ENCODE peak calls at places on chromosomes 7 and 10, in six cellular contexts. One of them, this sample, is unnamed.

GRCh38 chr7:124856299-124856888 is 73.2 kb downstream of the POT1 start:
- DNase-seq in neuronal stem cell: peak; percentile 9
- DNase-seq in IMR-90: peak; percentile 61
- DNase-seq in H1: no peak
- DNase-seq in mesenchymal stem cell: peak; percentile 59
- DNase-seq in H9: no peak
- DNase-seq in this sample: peak; percentile 51

GRCh38 chr7:79553811-79554555 is 100.5 kb upstream of the MAGI2 start:
- DNase-seq in neuronal stem cell: no peak
- DNase-seq in IMR-90: peak; percentile 78
- DNase-seq in H1: no peak
- DNase-seq in H9: no peak
- DNase-seq in mesenchymal stem cell: peak; percentile 35
- DNase-seq in this sample: no peak

GRCh38 chr7:100008525-100008924 is 6.9 kb upstream of the ZKSCAN1 start:
- DNase-seq in mesenchymal stem cell: no peak
- DNase-seq in neuronal stem cell: no peak
- DNase-seq in IMR-90: no peak
- DNase-seq in H1: no peak
- DNase-seq in H9: no peak
- DNase-seq in this sample: no peak

GRCh38 chr7:54960517-54960916 is 58.3 kb upstream of the EGFR start:
- DNase-seq in H9: no peak
- DNase-seq in IMR-90: peak; percentile 61
- DNase-seq in mesenchymal stem cell: no peak
- DNase-seq in H1: no peak
- DNase-seq in neuronal stem cell: no peak
- DNase-seq in this sample: peak; percentile 2

GRCh38 chr7:24827589-24827988 is 70.3 kb upstream of the GSDME start:
- DNase-seq in neuronal stem cell: no peak
- DNase-seq in H9: no peak
- DNase-seq in IMR-90: peak; percentile 87
- DNase-seq in mesenchymal stem cell: peak; percentile 48
- DNase-seq in H1: no peak
- DNase-seq in this sample: no peak

GRCh38 chr7:40192036-40192435 is 57.2 kb downstream of the SUGCT start:
- DNase-seq in neuronal stem cell: no peak
- DNase-seq in H9: no peak
- DNase-seq in mesenchymal stem cell: peak; percentile 27
- DNase-seq in H1: no peak
- DNase-seq in IMR-90: peak; percentile 83
- DNase-seq in this sample: no peak

GRCh38 chr10:109306698-109307097 is 616.6 kb downstream of the XPNPEP1 start:
- DNase-seq in H9: no peak
- DNase-seq in neuronal stem cell: no peak
- DNase-seq in IMR-90: peak; percentile 55
- DNase-seq in H1: no peak
- DNase-seq in mesenchymal stem cell: no peak
- DNase-seq in this sample: peak; percentile 62

GRCh38 chr7:148079681-148080080 is 510.9 kb upstream of the C7orf33 start:
- DNase-seq in neuronal stem cell: no peak
- DNase-seq in mesenchymal stem cell: no peak
- DNase-seq in H9: no peak
- DNase-seq in IMR-90: no peak
- DNase-seq in H1: no peak
- DNase-seq in this sample: no peak

GRCh38 chr7:25675789-25676474 is 447.6 kb upstream of the NPVF start:
- DNase-seq in H9: no peak
- DNase-seq in IMR-90: no peak
- DNase-seq in H1: no peak
- DNase-seq in neuronal stem cell: no peak
- DNase-seq in mesenchymal stem cell: no peak
- DNase-seq in this sample: no peak

GRCh38 chr7:64544010-64544409 is 18.9 kb downstream of the ZNF680 start:
- DNase-seq in H9: no peak
- DNase-seq in H1: no peak
- DNase-seq in IMR-90: no peak
- DNase-seq in mesenchymal stem cell: no peak
- DNase-seq in neuronal stem cell: no peak
- DNase-seq in this sample: no peak

GRCh38 chr10:33325929-33326328 is 8.5 kb downstream of the NRP1 start:
- DNase-seq in H9: no peak
- DNase-seq in neuronal stem cell: no peak
- DNase-seq in IMR-90: no peak
- DNase-seq in mesenchymal stem cell: no peak
- DNase-seq in H1: no peak
- DNase-seq in this sample: no peak

GRCh38 chr10:59880976-59881510 is 25.3 kb downstream of the CCDC6 start:
- DNase-seq in IMR-90: no peak
- DNase-seq in H1: no peak
- DNase-seq in neuronal stem cell: no peak
- DNase-seq in H9: no peak
- DNase-seq in mesenchymal stem cell: no peak
- DNase-seq in this sample: peak; percentile 37

GRCh38 chr7:25294624-25295023 is 66.3 kb upstream of the NPVF start:
- DNase-seq in mesenchymal stem cell: no peak
- DNase-seq in H9: no peak
- DNase-seq in IMR-90: no peak
- DNase-seq in H1: no peak
- DNase-seq in neuronal stem cell: no peak
- DNase-seq in this sample: no peak

GRCh38 chr7:42915356-42915755 is 3.5 kb upstream of the C7orf25 start:
- DNase-seq in H1: no peak
- DNase-seq in IMR-90: peak; percentile 39
- DNase-seq in mesenchymal stem cell: no peak
- DNase-seq in H9: no peak
- DNase-seq in neuronal stem cell: no peak
- DNase-seq in this sample: no peak

GRCh38 chr10:107653832-107654287 is 489.4 kb upstream of the SORCS1 start:
- DNase-seq in H9: no peak
- DNase-seq in mesenchymal stem cell: peak; percentile 65
- DNase-seq in neuronal stem cell: no peak
- DNase-seq in H1: no peak
- DNase-seq in IMR-90: peak; percentile 5
- DNase-seq in this sample: no peak

GRCh38 chr7:27434729-27435400 is 192.3 kb downstream of the EVX1 start:
- DNase-seq in IMR-90: peak; percentile 8
- DNase-seq in neuronal stem cell: no peak
- DNase-seq in H1: no peak
- DNase-seq in mesenchymal stem cell: peak; percentile 77
- DNase-seq in H9: no peak
- DNase-seq in this sample: peak; percentile 53

GRCh38 chr10:62454696-62455451 is 80.7 kb downstream of the ZNF365 start:
- DNase-seq in H9: no peak
- DNase-seq in neuronal stem cell: no peak
- DNase-seq in IMR-90: peak; percentile 56
- DNase-seq in mesenchymal stem cell: peak; percentile 65
- DNase-seq in H1: no peak
- DNase-seq in this sample: no peak

GRCh38 chr7:16926283-16926682 is 44.5 kb upstream of the AGR3 start:
- DNase-seq in neuronal stem cell: no peak
- DNase-seq in H9: no peak
- DNase-seq in IMR-90: peak; percentile 54
- DNase-seq in H1: no peak
- DNase-seq in mesenchymal stem cell: peak; percentile 57
- DNase-seq in this sample: peak; percentile 39

GRCh38 chr10:10774416-10774815 is 243.3 kb upstream of the CELF2 start:
- DNase-seq in H1: no peak
- DNase-seq in neuronal stem cell: no peak
- DNase-seq in H9: no peak
- DNase-seq in mesenchymal stem cell: no peak
- DNase-seq in IMR-90: no peak
- DNase-seq in this sample: no peak

GRCh38 chr10:44308935-44309334 is 76.0 kb downstream of the CXCL12 start:
- DNase-seq in H9: no peak
- DNase-seq in IMR-90: no peak
- DNase-seq in neuronal stem cell: no peak
- DNase-seq in H1: no peak
- DNase-seq in mesenchymal stem cell: no peak
- DNase-seq in this sample: no peak

GRCh38 chr10:44309939-44310761 is 74.7 kb downstream of the CXCL12 start:
- DNase-seq in H1: no peak
- DNase-seq in mesenchymal stem cell: no peak
- DNase-seq in neuronal stem cell: no peak
- DNase-seq in IMR-90: no peak
- DNase-seq in H9: no peak
- DNase-seq in this sample: no peak

GRCh38 chr10:44306147-44306710 is 78.7 kb downstream of the CXCL12 start:
- DNase-seq in IMR-90: peak; percentile 85
- DNase-seq in H9: no peak
- DNase-seq in neuronal stem cell: no peak
- DNase-seq in mesenchymal stem cell: peak; percentile 13
- DNase-seq in H1: no peak
- DNase-seq in this sample: no peak

GRCh38 chr10:44306762-44307161 is 78.1 kb downstream of the CXCL12 start:
- DNase-seq in H9: no peak
- DNase-seq in mesenchymal stem cell: peak; percentile 7
- DNase-seq in neuronal stem cell: no peak
- DNase-seq in H1: no peak
- DNase-seq in IMR-90: no peak
- DNase-seq in this sample: peak; percentile 64

GRCh38 chr10:44307691-44308090 is 77.2 kb downstream of the CXCL12 start:
- DNase-seq in H9: no peak
- DNase-seq in IMR-90: no peak
- DNase-seq in mesenchymal stem cell: no peak
- DNase-seq in neuronal stem cell: no peak
- DNase-seq in H1: no peak
- DNase-seq in this sample: no peak
- H3K9ac ChIP-seq in H9: no peak overlapping the region
- H3K9ac ChIP-seq in IMR-90: no peak overlapping the region
- H3K9ac ChIP-seq in mesenchymal stem cell: no peak overlapping the region
- H3K9ac ChIP-seq in neuronal stem cell: no peak overlapping the region
- H3K9ac ChIP-seq in H1: no peak overlapping the region
- H3K9ac ChIP-seq in this sample: no peak overlapping the region

GRCh38 chr10:93143286-93143685 is 69.6 kb downstream of the CYP26A1 start:
- DNase-seq in IMR-90: no peak
- DNase-seq in neuronal stem cell: no peak
- DNase-seq in mesenchymal stem cell: no peak
- DNase-seq in H1: no peak
- DNase-seq in H9: no peak
- DNase-seq in this sample: no peak

GRCh38 chr10:93147281-93147680 is 73.6 kb downstream of the CYP26A1 start:
- DNase-seq in mesenchymal stem cell: no peak
- DNase-seq in neuronal stem cell: no peak
- DNase-seq in H1: no peak
- DNase-seq in IMR-90: no peak
- DNase-seq in H9: no peak
- DNase-seq in this sample: no peak

GRCh38 chr10:93148476-93148875 is 74.8 kb downstream of the CYP26A1 start:
- DNase-seq in H9: no peak
- DNase-seq in H1: no peak
- DNase-seq in mesenchymal stem cell: no peak
- DNase-seq in neuronal stem cell: no peak
- DNase-seq in IMR-90: no peak
- DNase-seq in this sample: no peak

GRCh38 chr10:93149761-93150160 is 76.1 kb downstream of the CYP26A1 start:
- DNase-seq in H9: no peak
- DNase-seq in mesenchymal stem cell: no peak
- DNase-seq in H1: no peak
- DNase-seq in IMR-90: peak; percentile 4
- DNase-seq in neuronal stem cell: no peak
- DNase-seq in this sample: no peak

GRCh38 chr10:93146336-93146735 is 72.6 kb downstream of the CYP26A1 start:
- DNase-seq in mesenchymal stem cell: no peak
- DNase-seq in IMR-90: no peak
- DNase-seq in neuronal stem cell: no peak
- DNase-seq in H9: no peak
- DNase-seq in H1: no peak
- DNase-seq in this sample: no peak
- H2BK15ac ChIP-seq in mesenchymal stem cell: no peak overlapping the region
- H2BK15ac ChIP-seq in IMR-90: no peak overlapping the region
- H2BK15ac ChIP-seq in neuronal stem cell: no peak overlapping the region
- H2BK15ac ChIP-seq in H9: no peak overlapping the region
- H2BK15ac ChIP-seq in H1: no peak overlapping the region
- H2BK15ac ChIP-seq in this sample: no peak overlapping the region

DNA sequence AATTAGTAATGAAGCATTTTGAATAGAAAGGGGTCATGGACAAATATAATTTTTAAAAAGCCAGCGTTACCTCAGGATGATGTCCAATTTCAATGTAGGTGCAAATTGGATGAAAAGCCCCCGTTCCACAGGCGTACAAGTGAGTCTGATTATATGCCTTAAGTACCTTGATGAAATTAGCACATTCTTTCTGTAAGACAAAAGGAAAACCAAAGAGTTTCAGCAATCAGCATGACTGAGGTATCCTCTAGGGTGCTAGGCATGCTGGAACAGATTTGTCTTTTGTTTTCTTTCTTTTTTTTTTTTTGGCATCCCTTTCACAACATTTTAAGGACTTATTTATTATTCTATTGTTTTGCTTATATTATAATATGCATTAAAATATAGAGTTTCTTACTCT is 84.2 kb downstream of the SEMA3A start:
- DNase-seq in neuronal stem cell: no peak
- DNase-seq in mesenchymal stem cell: no peak
- DNase-seq in H1: no peak
- DNase-seq in H9: no peak
- DNase-seq in IMR-90: no peak
- DNase-seq in this sample: peak; percentile 50
- H3K9ac ChIP-seq in neuronal stem cell: no peak overlapping the region
- H3K9ac ChIP-seq in mesenchymal stem cell: no peak overlapping the region
- H3K9ac ChIP-seq in H1: no peak overlapping the region
- H3K9ac ChIP-seq in H9: no peak overlapping the region
- H3K9ac ChIP-seq in IMR-90: no peak overlapping the region
- H3K9ac ChIP-seq in this sample: no peak overlapping the region

GRCh38 chr7:30700941-30701340 is 18.7 kb upstream of the CRHR2 start:
- DNase-seq in H9: no peak
- DNase-seq in IMR-90: no peak
- DNase-seq in neuronal stem cell: no peak
- DNase-seq in H1: no peak
- DNase-seq in mesenchymal stem cell: no peak
- DNase-seq in this sample: no peak

GRCh38 chr7:30703756-30704155 is 21.5 kb upstream of the CRHR2 start:
- DNase-seq in mesenchymal stem cell: no peak
- DNase-seq in IMR-90: no peak
- DNase-seq in H1: no peak
- DNase-seq in H9: no peak
- DNase-seq in neuronal stem cell: no peak
- DNase-seq in this sample: no peak

GRCh38 chr7:30705008-30705407 is 22.8 kb upstream of the CRHR2 start:
- DNase-seq in H9: no peak
- DNase-seq in H1: no peak
- DNase-seq in neuronal stem cell: no peak
- DNase-seq in mesenchymal stem cell: no peak
- DNase-seq in IMR-90: no peak
- DNase-seq in this sample: no peak

GRCh38 chr7:30699706-30700495 is 17.6 kb upstream of the CRHR2 start:
- DNase-seq in H9: peak; percentile 83
- DNase-seq in mesenchymal stem cell: no peak
- DNase-seq in H1: no peak
- DNase-seq in neuronal stem cell: no peak
- DNase-seq in IMR-90: no peak
- DNase-seq in this sample: peak; percentile 89

DNA sequence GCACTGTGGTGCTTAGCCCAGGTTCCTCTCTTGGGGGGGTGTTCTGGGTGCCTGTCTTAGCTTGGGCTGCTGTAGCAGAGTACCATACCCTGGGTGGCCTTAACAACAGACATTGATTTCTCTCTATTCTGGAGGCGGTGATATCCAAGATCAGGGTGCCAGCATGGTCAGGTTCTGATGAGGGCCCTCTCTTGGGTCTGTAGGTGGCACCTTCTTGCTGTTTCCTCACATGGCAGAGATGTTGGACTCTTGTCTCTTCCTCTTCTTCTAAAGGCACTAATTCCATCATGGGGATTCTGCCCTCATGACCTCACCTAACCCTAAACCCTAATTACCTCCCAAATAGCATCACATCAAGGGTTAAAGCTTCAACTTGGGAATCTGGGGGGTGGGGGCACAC is 19.9 kb upstream of the CRHR2 start:
- DNase-seq in H9: peak; percentile 41
- DNase-seq in neuronal stem cell: no peak
- DNase-seq in mesenchymal stem cell: no peak
- DNase-seq in H1: no peak
- DNase-seq in IMR-90: no peak
- DNase-seq in this sample: peak; percentile 40
- H2BK15ac ChIP-seq in H9: no peak overlapping the region
- H2BK15ac ChIP-seq in neuronal stem cell: no peak overlapping the region
- H2BK15ac ChIP-seq in mesenchymal stem cell: no peak overlapping the region
- H2BK15ac ChIP-seq in H1: peak overlapping the region; percentile 61
- H2BK15ac ChIP-seq in IMR-90: no peak overlapping the region
- H2BK15ac ChIP-seq in this sample: no peak overlapping the region